ENCODE peak calls at places on chromosomes 7 and 10, in five cellular contexts. F, Y, G, N and J are unnamed samples.

GRCh38 chr10:118939216-118940007 is 90.1 kb upstream of the NANOS1 start:
- DNase-seq in F (no peak), Y (no peak), G (no peak), N (peak), J (no peak)

GRCh38 chr7:1690359-1690958 is 20.4 kb downstream of the ELFN1 start:
- DNase-seq in F (no peak), Y (no peak), G (no peak), N (no peak), J (no peak)

GRCh38 chr10:43226851-43227845 is 39.7 kb downstream of the RASGEF1A start:
- DNase-seq in F (no peak), Y (peak), G (no peak), N (no peak), J (no peak)

GRCh38 chr7:102008535-102009262 is 191.3 kb downstream of the CUX1 start:
- DNase-seq in F (no peak), Y (no peak), G (no peak), N (peak), J (no peak)

GRCh38 chr7:91569702-91570457 is 305.6 kb downstream of the FZD1 start:
- DNase-seq in F (no peak), Y (no peak), G (no peak), N (peak), J (no peak)

GRCh38 chr10:112775347-112775746 is 174.7 kb upstream of the TCF7L2 start:
- DNase-seq in F (no peak), Y (no peak), G (no peak), N (no peak), J (no peak)

GRCh38 chr7:36820527-36821170 is 96.4 kb upstream of the AOAH start:
- DNase-seq in F (no peak), Y (no peak), G (no peak), N (peak), J (no peak)

GRCh38 chr10:117399341-117400196 is 24.3 kb upstream of the PDZD8 start:
- DNase-seq in F (no peak), Y (no peak), G (no peak), N (peak), J (no peak)

GRCh38 chr7:97011536-97012292 is 6.4 kb downstream of the DLX6 start:
- DNase-seq in F (no peak), Y (no peak), G (no peak), N (no peak), J (no peak)

GRCh38 chr7:43694399-43694748 is 34.9 kb downstream of the COA1 start:
- DNase-seq in F (no peak), Y (no peak), G (no peak), N (peak), J (peak)